ENCODE peak calls at places on chromosomes 12 and 14, in six cellular contexts. X is SW 1271, B is iris pigment epithelial cell, Z is HFF-Myc, P is amniotic epithelial cell, M is pulmonary artery endothelial cell. J is an unnamed sample.

GRCh38 chr12:107513636-107514400 is 171.8 kb upstream of the PWP1 start:
- DNase-seq in B (no peak), P (no peak), Z (no peak), X (no peak), M (no peak), J (no peak)

GRCh38 chr12:109452489-109452888 is 24.6 kb downstream of the KCTD10 start:
- DNase-seq in M (no peak), B (no peak), P (no peak), Z (no peak), X (no peak), J (no peak)

GRCh38 chr14:55752580-55753365 is 172.8 kb downstream of the KTN1 start:
- DNase-seq in Z (peak), P (peak), X (no peak), M (peak), B (peak), J (peak)

GRCh38 chr14:64812412-64812811 is 67.3 kb downstream of the SPTB start:
- DNase-seq in P (no peak), Z (no peak), X (no peak), B (no peak), M (no peak), J (no peak)

GRCh38 chr14:76531085-76531484 is 155.1 kb downstream of the ESRRB start:
- DNase-seq in M (no peak), P (no peak), X (no peak), Z (no peak), B (no peak), J (no peak)

GRCh38 chr14:92903359-92903758 is 19.6 kb upstream of the CHGA start:
- DNase-seq in M (no peak), B (no peak), P (no peak), X (no peak), Z (no peak), J (no peak)

GRCh38 chr12:116954700-116955381 is 44.1 kb downstream of the FBXW8 start:
- DNase-seq in Z (no peak), P (no peak), M (no peak), X (no peak), B (no peak), J (no peak)

GRCh38 chr12:1914116-1914911 is 4.1 kb downstream of the CACNA2D4 start:
- DNase-seq in P (no peak), Z (no peak), B (no peak), M (no peak), X (no peak), J (no peak)

GRCh38 chr12:3117628-3118027 is 40.4 kb downstream of the TSPAN9 start:
- DNase-seq in X (no peak), Z (peak), P (peak), M (no peak), B (peak), J (peak)

GRCh38 chr14:94142247-94142646 is 12.8 kb upstream of the IFI27L2 start:
- DNase-seq in X (no peak), P (no peak), Z (no peak), B (no peak), M (no peak), J (no peak)

GRCh38 chr14:39268393-39268792 is 34.7 kb downstream of the MIA2 start:
- DNase-seq in B (peak), X (peak), P (peak), M (no peak), Z (no peak), J (peak)

GRCh38 chr12:120100630-120101029 is 15.9 kb downstream of the RAB35 start:
- DNase-seq in X (no peak), M (peak), B (peak), P (peak), Z (no peak), J (peak)

GRCh38 chr12:65603428-65604351 is 220.6 kb upstream of the HMGA2 start:
- DNase-seq in X (peak), B (peak), P (peak), Z (peak), M (peak), J (peak)

GRCh38 chr12:95173392-95174251 is 43.6 kb downstream of the FGD6 start:
- DNase-seq in B (peak), P (peak), M (peak), Z (peak), X (no peak), J (peak)

GRCh38 chr12:53476769-53477209 is 22.5 kb downstream of the MAP3K12 start:
- DNase-seq in X (peak), P (peak), Z (no peak), M (no peak), B (no peak), J (no peak)

J was measured in IMR-90.